ENCODE peak calls at places on chromosomes 11 and 22, in seven cellular contexts. H, P, S, G, W, J and B are unnamed samples.

GRCh38 chr22:22076937-22077703 is 94.5 kb upstream of the TOP3B start:
- DNase-seq in H (no peak), G (no peak), J (no peak), W (no peak), S (no peak), P (peak; percentile 26), B (no peak)

GRCh38 chr22:38348751-38349496 is 31.7 kb upstream of the CSNK1E start:
- DNase-seq in W (no peak), S (peak; percentile 21), H (peak; percentile 8), P (no peak), G (peak; percentile 40), J (peak; percentile 56), B (no peak)

GRCh38 chr22:46007003-46007847 is 30.3 kb upstream of the WNT7B start:
- DNase-seq in P (peak; percentile 72), J (peak; percentile 89), S (peak; percentile 69), H (peak; percentile 78), G (peak; percentile 89), W (peak; percentile 67), B (peak; percentile 75)

GRCh38 chr11:2316169-2316962 is 14.6 kb downstream of the TSPAN32 start:
- DNase-seq in G (no peak), H (peak; percentile 20), J (peak; percentile 67), S (peak; percentile 23), W (no peak), P (no peak), B (peak; percentile 9)

GRCh38 chr11:76620471-76620870 is 50.1 kb downstream of the LRRC32 start:
- DNase-seq in S (no peak), W (no peak), J (no peak), H (no peak), G (no peak), P (peak; percentile 89), B (no peak)

GRCh38 chr11:102623998-102624397 is 1.1 kb downstream of the MMP20 start:
- DNase-seq in J (no peak), S (no peak), H (no peak), G (no peak), P (no peak), W (no peak), B (no peak)

GRCh38 chr11:117631336-117632090 is 165.5 kb downstream of the DSCAML1 start:
- DNase-seq in H (no peak), G (peak; percentile 57), J (peak; percentile 33), W (no peak), S (no peak), P (no peak), B (no peak)

GRCh38 chr22:48667289-48667688 is 1160.4 kb downstream of the BRD1 start:
- DNase-seq in W (no peak), J (no peak), G (no peak), P (no peak), S (no peak), H (no peak), B (no peak)

GRCh38 chr22:47209547-47210023 is 447.1 kb downstream of the TBC1D22A start:
- DNase-seq in G (peak; percentile 51), S (peak; percentile 22), P (no peak), H (no peak), J (peak; percentile 34), W (no peak), B (no peak)

GRCh38 chr11:78981153-78981552 is 406.5 kb upstream of the NARS2 start:
- DNase-seq in G (no peak), P (no peak), S (no peak), H (no peak), J (no peak), W (no peak), B (no peak)

GRCh38 chr11:11732116-11732515 is 109.7 kb upstream of the USP47 start:
- DNase-seq in J (no peak), P (peak; percentile 54), H (no peak), S (no peak), G (no peak), W (no peak), B (no peak)

GRCh38 chr11:92168936-92169335 is 55.7 kb upstream of the FAT3 start:
- DNase-seq in W (no peak), S (no peak), G (no peak), H (no peak), P (no peak), J (no peak), B (no peak)

GRCh38 chr11:61682093-61682732 is 2.0 kb downstream of the DAGLA start:
- DNase-seq in J (no peak), S (peak; percentile 33), P (no peak), H (no peak), W (no peak), G (peak; percentile 81), B (peak; percentile 92)

GRCh38 chr22:46078241-46079092 is 71.9 kb upstream of the PPARA start:
- DNase-seq in H (peak; percentile 81), W (peak; percentile 74), P (no peak), J (peak; percentile 76), G (peak; percentile 91), S (peak; percentile 81), B (peak; percentile 84)

GRCh38 chr11:67405196-67405567 is 1.3 kb downstream of the TBC1D10C start:
- DNase-seq in W (no peak), P (no peak), H (no peak), G (no peak), J (peak; percentile 84), S (no peak), B (no peak)

GRCh38 chr22:50189849-50190181 is 4.1 kb downstream of the TRABD start:
- DNase-seq in H (no peak), G (no peak), W (no peak), J (peak; percentile 85), P (no peak), S (no peak), B (no peak)

GRCh38 chr11:65498042-65498726 is 661 bp upstream of the MALAT1 start:
- DNase-seq in H (no peak), G (peak; percentile 83), J (no peak), S (peak; percentile 63), W (peak; percentile 49), P (peak; percentile 68), B (peak; percentile 71)

GRCh38 chr11:77473001-77473800 is 693 bp downstream of the PAK1 start:
- DNase-seq in H (peak; percentile 42), G (peak; percentile 72), W (peak; percentile 58), S (peak; percentile 62), P (no peak), J (peak; percentile 92), B (peak; percentile 65)

GRCh38 chr11:121478226-121478894 is 25.6 kb upstream of the SORL1-AS1 start:
- DNase-seq in H (no peak), J (no peak), P (no peak), W (no peak), G (no peak), S (peak; percentile 70), B (peak; percentile 44)

GRCh38 chr11:117170210-117170609 is 8.3 kb upstream of the SIDT2 start:
- DNase-seq in P (peak; percentile 26), W (no peak), G (no peak), S (no peak), H (no peak), J (no peak), B (no peak)

GRCh38 chr11:62771144-62772021 is at the start of gene TAF6L:
- DNase-seq in H (peak; percentile 98), W (peak; percentile 99), G (peak; percentile 100), J (peak; percentile 97), S (peak; percentile 98), P (peak; percentile 95), B (peak; percentile 98)
- TF ChIP-seq POLR2A in H (peak; percentile 54), W (peak; percentile 30), G (peak; percentile 42), J (no peak), S (no peak), P (peak; percentile 75), B (peak; percentile 65)

GRCh38 chr11:114256898-114257286 is 39.3 kb upstream of the NNMT start:
- DNase-seq in W (peak; percentile 48), S (no peak), J (no peak), H (no peak), P (no peak), G (peak; percentile 77), B (no peak)
- H3K27ac ChIP-seq in W (peak overlapping the region; percentile 94), S (peak overlapping the region; percentile 65), J (no peak overlapping the region), H (peak overlapping the region; percentile 93), P (no peak overlapping the region), G (peak overlapping the region; percentile 77), B (no peak overlapping the region)

GRCh38 chr11:45939836-45940235 is 17.4 kb downstream of the LARGE2 start:
- DNase-seq in S (no peak), G (no peak), W (no peak), P (peak; percentile 8), H (no peak), J (no peak), B (no peak)

GRCh38 chr11:45942381-45942780 is 19.9 kb downstream of the LARGE2 start:
- DNase-seq in P (no peak), H (no peak), S (no peak), G (no peak), J (no peak), W (no peak), B (no peak)

GRCh38 chr11:45945392-45945999 is 23.0 kb downstream of the LARGE2 start:
- DNase-seq in S (no peak), W (no peak), G (no peak), P (no peak), J (no peak), H (no peak), B (no peak)

GRCh38 chr11:45937916-45938315 is 15.5 kb downstream of the LARGE2 start:
- DNase-seq in G (no peak), H (no peak), P (no peak), J (no peak), S (no peak), W (no peak), B (no peak)

DNA sequence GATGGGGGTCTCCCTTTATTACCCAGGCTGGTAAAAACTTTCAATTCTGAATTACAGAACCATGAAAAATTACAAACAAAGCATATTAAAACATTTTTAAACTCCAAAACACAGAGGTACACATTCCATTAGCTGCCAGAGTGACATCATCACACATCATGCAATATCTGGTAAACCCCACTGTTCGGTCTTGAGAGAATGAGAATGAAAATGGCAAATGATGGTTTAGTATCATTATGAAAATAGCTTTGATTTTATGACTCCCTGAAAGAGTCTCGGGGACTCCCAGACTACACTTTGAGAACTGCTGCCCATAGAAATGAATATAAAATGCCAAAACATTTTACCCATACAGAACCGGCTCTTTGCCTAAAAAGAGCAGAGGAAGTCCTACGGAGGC is 18.8 kb downstream of the LARGE2 start:
- DNase-seq in S (no peak), H (no peak), J (no peak), G (no peak), P (no peak), W (no peak), B (no peak)
- H3K27me3 ChIP-seq in S (no peaks in the 10 kb centered on the region), H (no peaks in the 10 kb centered on the region), J (no peaks in the 10 kb centered on the region), G (no peaks in the 10 kb centered on the region), P (no peaks in the 10 kb centered on the region), W (no peaks in the 10 kb centered on the region), B (no peaks in the 10 kb centered on the region)

DNA sequence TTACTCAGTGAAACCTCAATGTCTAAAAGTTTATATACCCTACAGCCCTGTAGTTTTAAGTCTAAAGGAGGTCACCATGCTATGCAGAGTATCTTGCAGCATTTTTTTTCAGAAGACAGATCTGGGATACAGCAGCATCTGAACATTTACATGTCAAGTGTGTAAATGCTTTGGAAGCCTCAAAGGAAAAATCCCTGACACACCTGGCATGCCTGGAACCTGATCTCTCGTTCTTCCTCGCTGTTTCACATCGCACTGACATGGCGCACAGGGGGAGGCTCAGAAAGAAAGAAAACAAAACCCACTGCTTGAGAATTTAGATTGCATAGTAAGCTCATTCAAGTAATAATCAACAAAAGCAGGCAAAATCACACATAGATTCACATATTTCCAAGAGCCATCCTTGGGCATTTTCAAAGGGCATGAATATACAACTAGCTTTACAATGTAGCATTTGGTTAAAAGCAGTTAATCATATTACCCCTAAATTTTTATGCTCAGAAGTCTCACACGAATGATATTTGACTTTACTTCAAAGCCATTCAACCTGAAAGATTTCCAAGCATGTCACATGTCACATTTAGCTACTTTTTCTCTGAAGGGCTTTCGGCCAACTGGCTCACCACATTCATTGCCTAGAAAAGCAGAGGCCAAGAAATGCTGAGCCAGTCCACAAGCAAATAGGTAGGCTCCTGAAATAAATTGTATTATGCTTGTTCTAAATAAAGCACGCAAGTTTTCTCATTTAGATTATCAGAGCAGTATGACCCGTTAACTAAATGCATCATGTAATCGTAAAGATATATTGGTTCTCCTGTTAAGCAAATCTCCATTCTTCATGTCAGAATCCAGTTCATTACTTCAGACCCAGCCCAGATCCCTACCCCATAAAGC is 30.8 kb downstream of the PAX6 start:
- DNase-seq in S (no peak), J (no peak), W (no peak), H (no peak), G (no peak), P (no peak), B (no peak)
- TF ChIP-seq POLR2A in S (no peak), J (no peak), W (no peak), H (no peak), G (no peak), P (no peak), B (no peak)